ENCODE peak calls at places on chromosomes 1 and 21, in six cellular contexts. A is A673, J is RPMI8226, Y is cardiac fibroblast, I is HS-5, D is tibial nerve. H is an unnamed sample.

GRCh38 chr1:221078260-221078965 is 199.2 kb downstream of the HLX start:
- DNase-seq in A (no peak), J (no peak), Y (no peak), I (no peak), D (no peak), H (no peak)

GRCh38 chr1:194194724-194195123 is 1008.3 kb upstream of the B3GALT2 start:
- DNase-seq in A (no peak), J (no peak), Y (no peak), I (no peak), D (no peak), H (peak; percentile 28)

GRCh38 chr21:25639922-25640670 is 1.0 kb downstream of the JAM2 start:
- DNase-seq in A (peak; percentile 18), J (no peak), Y (no peak), I (no peak), D (peak; percentile 21), H (no peak)

GRCh38 chr1:17765444-17766411 is 10.6 kb downstream of the ACTL8 start:
- DNase-seq in A (peak; percentile 62), J (no peak), Y (peak; percentile 78), I (peak; percentile 98), D (no peak), H (peak; percentile 67)

GRCh38 chr1:38141483-38141882 is 94.9 kb upstream of the POU3F1 start:
- DNase-seq in A (no peak), J (no peak), Y (no peak), I (no peak), D (no peak), H (no peak)

GRCh38 chr1:198295975-198296374 is 139.2 kb downstream of the NEK7 start:
- DNase-seq in A (peak; percentile 11), J (no peak), Y (peak; percentile 22), I (no peak), D (no peak), H (no peak)

GRCh38 chr1:168455764-168456163 is 88.0 kb downstream of the XCL2 start:
- DNase-seq in A (no peak), J (no peak), Y (no peak), I (no peak), D (no peak), H (no peak)

GRCh38 chr1:203035111-203036000 is 9.1 kb downstream of the PPFIA4 start:
- DNase-seq in A (no peak), J (no peak), Y (no peak), I (no peak), D (no peak), H (no peak)

GRCh38 chr1:9538669-9539164 is 548 bp upstream of the SLC25A33 start:
- DNase-seq in A (no peak), J (peak; percentile 19), Y (no peak), I (no peak), D (no peak), H (no peak)

GRCh38 chr1:25874635-25875153 is 814 bp downstream of the PAQR7 start:
- DNase-seq in A (no peak), J (no peak), Y (no peak), I (no peak), D (no peak), H (no peak)

GRCh38 chr1:214840366-214840765 is 237.4 kb downstream of the CENPF start:
- DNase-seq in A (no peak), J (no peak), Y (no peak), I (no peak), D (no peak), H (no peak)

GRCh38 chr1:187047298-187047697 is 218.5 kb downstream of the PLA2G4A start:
- DNase-seq in A (no peak), J (no peak), Y (no peak), I (no peak), D (no peak), H (no peak)

H was measured in H4.